ENCODE peak calls at places on chromosomes 13 and 19, in four cellular contexts. O is AG04450, E is GM23338, N is HL-60. Z is an unnamed sample.

GRCh38 chr19:17243854-17244617 is 1.7 kb downstream of the NR2F6 start:
- DNase-seq in N (no peak), O (no peak), E (peak), Z (no peak)

GRCh38 chr19:35557539-35558399 is 5.7 kb downstream of the ATP4A start:
- DNase-seq in N (no peak), E (peak), O (no peak), Z (peak)

GRCh38 chr19:10514211-10515145 is 2.8 kb downstream of the S1PR5 start:
- DNase-seq in N (no peak), E (peak), O (no peak), Z (no peak)

GRCh38 chr13:43908156-43909126 is 28.7 kb downstream of the LACC1 start:
- DNase-seq in O (peak), E (peak), N (no peak), Z (peak)

GRCh38 chr13:90238433-90238832 is 1109.1 kb upstream of the MIR17HG start:
- DNase-seq in E (peak), O (no peak), N (no peak), Z (no peak)

GRCh38 chr19:44705502-44706010 is 6.6 kb downstream of the CEACAM16 start:
- DNase-seq in N (no peak), O (no peak), E (no peak), Z (no peak)

GRCh38 chr19:21164541-21164940 is 22.7 kb downstream of the ZNF431 start:
- DNase-seq in N (no peak), O (no peak), E (no peak), Z (no peak)

GRCh38 chr19:22532388-22533310 is 101.5 kb upstream of the ZNF492 start:
- DNase-seq in N (no peak), E (no peak), O (no peak), Z (no peak)

GRCh38 chr19:38849746-38850230 is at the start of gene HNRNPL:
- DNase-seq in O (no peak), N (no peak), E (no peak), Z (no peak)

GRCh38 chr13:44303681-44304432 is 69.8 kb upstream of the SERP2 start:
- DNase-seq in O (no peak), E (no peak), N (no peak), Z (no peak)

GRCh38 chr13:60931858-60932546 is 483.6 kb downstream of the PCDH20 start:
- DNase-seq in E (no peak), N (no peak), O (no peak), Z (no peak)

GRCh38 chr13:50910483-50910805 is 853 bp downstream of the RNASEH2B start:
- DNase-seq in E (peak), O (no peak), N (peak), Z (peak)

GRCh38 chr19:28063702-28064101 is 1149.2 kb downstream of the UQCRFS1 start:
- DNase-seq in E (no peak), O (no peak), N (no peak), Z (no peak)

GRCh38 chr13:37211542-37211941 is 106.1 kb upstream of the CSNK1A1L start:
- DNase-seq in N (no peak), O (no peak), E (peak), Z (no peak)

GRCh38 chr13:114101325-114101821 is 31.1 kb downstream of the RASA3 start:
- DNase-seq in O (no peak), E (no peak), N (no peak), Z (peak)

GRCh38 chr13:40666905-40667621 is 622 bp upstream of the FOXO1 start:
- DNase-seq in E (peak), N (peak), O (no peak), Z (no peak)

GRCh38 chr13:63249411-63249810 is 1833.8 kb upstream of the PCDH20 start:
- DNase-seq in N (no peak), O (no peak), E (no peak), Z (no peak)

GRCh38 chr19:12783226-12783848 is 7.9 kb upstream of the JUNB start:
- DNase-seq in N (no peak), E (peak), O (no peak), Z (peak)

GRCh38 chr19:1833540-1833939 is 14.7 kb downstream of the REXO1 start:
- DNase-seq in O (no peak), N (no peak), E (no peak), Z (no peak)

GRCh38 chr19:31350033-31350692 is 927 bp upstream of the TSHZ3 start:
- DNase-seq in N (no peak), O (no peak), E (no peak), Z (peak)

GRCh38 chr19:53881482-53882390 is at the start of gene PRKCG:
- DNase-seq in N (no peak), E (peak), O (no peak), Z (no peak)

GRCh38 chr19:30163663-30164062 is 208.5 kb upstream of the ZNF536 start:
- DNase-seq in N (no peak), O (no peak), E (no peak), Z (no peak)

GRCh38 chr19:29514525-29515232 is 11.1 kb upstream of the VSTM2B start:
- DNase-seq in O (no peak), N (no peak), E (no peak), Z (no peak)

GRCh38 chr13:53204598-53204997 is 176.0 kb downstream of the OLFM4 start:
- DNase-seq in N (no peak), O (no peak), E (no peak), Z (no peak)

GRCh38 chr13:53201454-53202225 is 173.0 kb downstream of the OLFM4 start:
- DNase-seq in N (no peak), E (peak), O (no peak), Z (no peak)

GRCh38 chr13:53200498-53201453 is 172.2 kb downstream of the OLFM4 start:
- DNase-seq in O (no peak), N (no peak), E (peak), Z (no peak)

DNA sequence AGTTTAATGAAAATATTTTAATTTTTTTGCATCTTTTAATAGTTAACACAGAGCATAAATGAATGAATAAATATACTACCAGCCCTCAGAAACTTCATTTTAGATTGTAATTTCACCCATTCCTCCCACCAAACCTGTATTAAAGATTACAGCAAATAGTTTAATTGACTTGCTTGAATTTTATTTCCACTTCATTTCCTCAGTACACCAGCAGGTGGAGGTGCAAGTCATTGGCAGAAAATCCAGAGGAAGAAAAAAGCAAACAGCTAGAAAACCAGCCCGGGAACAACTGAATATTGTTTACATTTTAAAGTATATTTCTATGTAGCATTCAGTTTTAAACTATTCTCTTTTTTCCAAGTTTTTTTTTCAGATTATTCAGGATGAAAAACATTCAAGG is 177.8 kb downstream of the OLFM4 start:
- DNase-seq in O (no peak), N (no peak), E (peak), Z (no peak)
- TF ChIP-seq CTCF in O (peak), N (no peak), E (peak), Z (no peak)

DNA sequence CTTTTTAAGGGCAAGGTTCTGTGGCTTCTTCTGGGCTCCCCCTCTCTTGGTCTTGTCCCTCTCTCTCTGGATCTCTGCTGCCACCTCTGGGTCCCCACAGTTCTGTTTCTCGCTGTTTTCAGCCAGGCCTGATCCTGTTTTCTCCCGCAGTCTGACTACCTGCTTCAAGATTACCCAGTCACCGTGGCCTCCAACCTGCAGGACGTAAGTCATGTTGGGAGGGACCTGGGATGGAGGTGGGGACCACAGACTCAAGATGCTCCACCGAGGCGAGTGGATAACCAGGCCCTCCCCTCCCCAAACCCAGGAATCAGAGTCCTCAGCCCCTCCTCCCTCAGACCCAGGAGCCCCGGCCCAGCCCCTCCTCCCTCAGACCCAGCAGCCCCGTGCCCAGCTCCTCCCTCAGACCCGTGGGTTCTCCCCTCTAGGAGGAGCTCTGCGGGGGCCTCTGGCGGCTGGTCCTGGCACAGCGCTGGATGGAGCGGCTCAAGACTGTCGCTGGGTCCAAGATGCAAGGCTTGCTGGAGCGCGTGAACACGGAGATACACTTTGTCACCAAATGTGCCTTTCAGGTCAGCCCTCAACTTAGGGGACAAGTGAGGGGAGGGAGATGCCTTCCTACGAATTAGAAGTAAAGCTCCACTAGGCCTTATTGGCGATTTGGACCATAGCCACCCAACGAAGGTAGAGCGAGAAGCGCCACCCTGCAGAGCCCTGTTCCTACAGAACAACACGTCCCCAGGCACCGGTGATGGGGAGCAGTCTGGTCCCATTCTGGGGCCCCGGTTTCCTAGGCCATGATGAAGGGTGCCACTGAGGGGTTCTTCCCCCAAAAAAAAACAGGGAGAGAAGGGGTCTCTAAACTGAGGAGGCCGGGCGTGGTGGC is 2.2 kb downstream of the FLT3LG start:
- DNase-seq in O (no peak), N (peak), E (peak), Z (no peak)
- H3K4me3 ChIP-seq in O (no peak), N (no peak), E (peak), Z (no peak)

DNA sequence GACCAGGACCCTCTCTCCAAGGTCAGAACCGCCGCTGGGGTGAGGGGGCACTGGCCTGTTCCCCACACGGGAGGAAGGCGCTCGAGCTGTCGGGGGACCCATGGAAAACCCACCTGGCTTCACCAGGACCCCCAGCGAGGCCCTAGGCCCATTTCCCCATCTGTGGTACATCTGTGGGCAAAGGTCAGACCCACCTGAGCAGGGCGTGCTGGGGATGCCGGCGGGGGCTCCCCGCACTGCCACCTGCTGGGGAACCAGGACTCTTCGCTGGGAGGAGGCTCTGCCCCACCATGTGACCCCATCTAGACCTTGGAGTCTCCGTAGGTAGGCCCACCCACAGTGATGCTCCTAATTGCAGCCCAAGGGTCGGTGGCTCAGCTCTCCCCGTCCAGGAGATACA is 511 bp downstream of the WDR88 start:
- DNase-seq in N (no peak), O (no peak), E (peak), Z (no peak)
- TF ChIP-seq CTCF in N (no peak), O (peak), E (peak), Z (peak)

GRCh38 chr13:99743079-99743478 is 228.5 kb downstream of the ZIC5 start:
- DNase-seq in N (no peak), E (no peak), O (no peak), Z (no peak)
- H3K4me3 ChIP-seq in N (no peak), E (no peak), O (no peak), Z (no peak)

GRCh38 chr19:3520166-3521103 is 14.3 kb downstream of the FZR1 start:
- DNase-seq in N (no peak), E (peak), O (no peak), Z (no peak)
- TF ChIP-seq CTCF in N (no peak), E (peak), O (no peak), Z (no peak)

DNA sequence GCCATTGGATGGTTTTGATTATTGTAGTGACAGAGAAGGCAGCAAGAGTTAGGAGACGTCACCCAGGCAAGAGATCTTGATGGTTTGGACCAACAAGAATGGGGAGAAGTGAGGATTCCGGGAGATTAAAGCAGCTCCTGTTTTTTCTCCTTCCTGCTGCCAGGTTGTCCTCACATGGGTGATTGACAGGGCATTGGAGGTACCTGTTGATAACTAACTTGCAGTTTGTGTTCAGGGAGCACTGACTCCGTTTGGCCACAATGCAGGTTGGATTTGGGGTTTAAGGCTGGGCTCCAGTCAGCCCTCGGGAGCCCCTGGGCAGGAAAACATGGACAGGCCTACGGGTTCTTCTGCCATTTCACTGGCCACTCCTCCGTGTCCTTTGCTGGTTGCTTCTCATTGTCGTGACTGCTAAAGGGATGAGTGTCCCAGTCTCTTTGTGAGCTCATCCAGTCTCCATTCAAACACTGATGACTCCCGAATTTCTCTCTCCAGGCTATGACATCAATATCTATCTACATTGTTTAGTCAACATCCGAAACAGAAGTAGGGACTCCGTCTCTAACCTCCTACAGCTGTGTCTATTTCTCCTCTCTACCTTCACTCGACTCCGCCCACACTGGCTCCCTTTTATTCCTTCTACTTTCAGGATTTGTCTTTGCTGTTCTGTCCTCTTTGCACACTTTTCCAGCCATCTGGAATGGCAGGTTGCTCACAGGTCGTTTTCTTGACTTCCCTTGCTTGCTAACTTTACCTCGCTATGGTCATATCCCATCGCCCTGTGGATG is 1.3 kb upstream of the PTOV1 start:
- DNase-seq in O (no peak), N (no peak), E (no peak), Z (no peak)
- H3K4me3 ChIP-seq in O (no peak), N (no peak), E (peak), Z (peak)

GRCh38 chr13:93182406-93182805 is 44.2 kb upstream of the GPC6 start:
- DNase-seq in O (no peak), E (no peak), N (no peak), Z (no peak)

GRCh38 chr13:93180376-93180966 is 46.1 kb upstream of the GPC6 start:
- DNase-seq in O (peak), E (no peak), N (no peak), Z (no peak)

GRCh38 chr13:93183302-93183701 is 43.3 kb upstream of the GPC6 start:
- DNase-seq in N (no peak), O (no peak), E (peak), Z (no peak)
- TF ChIP-seq CTCF in N (no peak), O (no peak), E (peak), Z (no peak)

Z was measured in foreskin fibroblast.